ENCODE peak calls at places on chromosomes 12 and 14, in four cellular contexts. Z is GF-D8, W is H4, C is sigmoid colon. T is an unnamed sample.

GRCh38 chr12:31603546-31604009 is 12.6 kb upstream of the DENND5B start:
- DNase-seq in Z (no peak), W (no peak), C (no peak), T (no peak)

GRCh38 chr12:53976172-53976822 is 1.5 kb upstream of the HOTAIR start:
- DNase-seq in Z (no peak), W (no peak), C (no peak), T (no peak)

GRCh38 chr12:91577586-91578539 is 395.2 kb upstream of the DCN start:
- DNase-seq in Z (no peak), W (peak), C (no peak), T (no peak)

GRCh38 chr12:6699989-6700645 is 498 bp downstream of the PIANP start:
- DNase-seq in Z (no peak), W (no peak), C (peak), T (no peak)

GRCh38 chr14:104749111-104749649 is 3.8 kb upstream of the SIVA1 start:
- DNase-seq in Z (no peak), W (no peak), C (peak), T (no peak)

GRCh38 chr12:3034067-3034750 is 43.0 kb upstream of the TSPAN9 start:
- DNase-seq in Z (no peak), W (peak), C (peak), T (peak)

GRCh38 chr12:89880695-89881350 is 172.2 kb upstream of the ATP2B1 start:
- DNase-seq in Z (no peak), W (peak), C (no peak), T (no peak)

GRCh38 chr12:48858043-48858442 is 6.1 kb upstream of the DDX23 start:
- DNase-seq in Z (no peak), W (no peak), C (no peak), T (no peak)

GRCh38 chr12:55629058-55629841 is 7.4 kb upstream of the OR10P1 start:
- DNase-seq in Z (no peak), W (no peak), C (no peak), T (peak)

GRCh38 chr12:94289551-94290312 is 141.4 kb downstream of the PLXNC1 start:
- DNase-seq in Z (no peak), W (no peak), C (no peak), T (no peak)

GRCh38 chr14:34733245-34733644 is 18.9 kb upstream of the CFL2 start:
- DNase-seq in Z (no peak), W (no peak), C (no peak), T (no peak)

GRCh38 chr14:75257241-75257640 is 21.4 kb upstream of the FOS start:
- DNase-seq in Z (no peak), W (no peak), C (no peak), T (peak)

GRCh38 chr14:33997611-33998010 is 46.7 kb upstream of the EGLN3 start:
- DNase-seq in Z (no peak), W (no peak), C (no peak), T (no peak)

GRCh38 chr12:108724054-108724889 is 7.0 kb downstream of the CORO1C start:
- DNase-seq in Z (peak), W (peak), C (no peak), T (peak)

GRCh38 chr12:115846516-115846915 is 431.0 kb downstream of the MED13L start:
- DNase-seq in Z (no peak), W (no peak), C (no peak), T (no peak)

GRCh38 chr12:107458163-107458562 is 227.4 kb upstream of the PWP1 start:
- DNase-seq in Z (no peak), W (no peak), C (no peak), T (no peak)